ENCODE peak calls at places on chromosomes 16 and 17, in six cellular contexts. P, I, W, Q, F and U are unnamed samples.

GRCh38 chr16:48188449-48189102 is 32.8 kb upstream of the ABCC12 start:
- DNase-seq in I (no peak), W (no peak), Q (peak; percentile 44), P (peak; percentile 3), F (peak; percentile 31), U (peak; percentile 96)

GRCh38 chr17:50176559-50177471 is 11.0 kb downstream of the SGCA start:
- DNase-seq in Q (no peak), P (peak; percentile 37), I (no peak), F (no peak), W (no peak), U (no peak)

GRCh38 chr16:8675183-8676159 is 1.1 kb downstream of the ABAT start:
- DNase-seq in W (no peak), F (peak; percentile 26), I (no peak), Q (no peak), P (no peak), U (no peak)

GRCh38 chr16:49639739-49640388 is 216.0 kb downstream of the ZNF423 start:
- DNase-seq in P (no peak), W (no peak), Q (no peak), I (no peak), F (no peak), U (no peak)

GRCh38 chr17:76492250-76492988 is 8.8 kb downstream of the RHBDF2 start:
- DNase-seq in F (peak; percentile 78), P (no peak), Q (peak; percentile 44), W (no peak), I (no peak), U (peak; percentile 64)

GRCh38 chr16:87206646-87207451 is 110.3 kb downstream of the C16orf95 start:
- DNase-seq in P (peak; percentile 84), Q (no peak), W (peak; percentile 89), I (peak; percentile 50), F (no peak), U (no peak)

GRCh38 chr16:2470234-2470601 is 879 bp upstream of the NTN3 start:
- DNase-seq in F (no peak), Q (no peak), I (no peak), P (no peak), W (no peak), U (no peak)

GRCh38 chr17:29158515-29159275 is 21.5 kb downstream of the MYO18A start:
- DNase-seq in F (no peak), W (peak; percentile 90), P (peak; percentile 77), I (no peak), Q (no peak), U (no peak)

GRCh38 chr17:63993368-63993990 is 4.7 kb upstream of the PRR29 start:
- DNase-seq in F (no peak), I (no peak), Q (no peak), W (no peak), P (no peak), U (no peak)

GRCh38 chr17:992933-993332 is 4.0 kb upstream of the TIMM22 start:
- DNase-seq in Q (no peak), I (no peak), F (no peak), P (no peak), W (no peak), U (no peak)

GRCh38 chr17:8153550-8153956 is 1.3 kb upstream of the PER1 start:
- DNase-seq in W (peak; percentile 95), Q (no peak), F (peak; percentile 13), I (peak; percentile 94), P (peak; percentile 97), U (peak; percentile 47)

GRCh38 chr17:82948081-82948511 is 108.3 kb upstream of the ZNF750 start:
- DNase-seq in F (no peak), I (no peak), Q (no peak), P (no peak), W (no peak), U (no peak)

GRCh38 chr17:19948100-19948943 is 29.3 kb downstream of the AKAP10 start:
- DNase-seq in P (no peak), Q (no peak), I (no peak), W (no peak), F (no peak), U (no peak)

GRCh38 chr16:89042711-89043551 is 50.7 kb upstream of the ACSF3 start:
- DNase-seq in W (no peak), P (no peak), F (no peak), Q (no peak), I (no peak), U (no peak)

GRCh38 chr16:11452298-11452697 is 107.0 kb downstream of the RMI2 start:
- DNase-seq in W (no peak), I (no peak), Q (no peak), F (no peak), P (no peak), U (no peak)

GRCh38 chr16:84331998-84332780 is 36.1 kb upstream of the ATP2C2 start:
- DNase-seq in P (peak; percentile 11), I (no peak), Q (no peak), W (peak; percentile 8), F (no peak), U (no peak)

GRCh38 chr17:31327534-31328526 is 6.4 kb upstream of the EVI2A start:
- DNase-seq in P (peak; percentile 91), Q (no peak), F (no peak), I (peak; percentile 62), W (peak; percentile 91), U (no peak)

GRCh38 chr16:7839568-7839967 is 506.9 kb downstream of the RBFOX1 start:
- DNase-seq in Q (no peak), F (no peak), I (no peak), P (no peak), W (no peak), U (no peak)

GRCh38 chr16:8764486-8765250 is 32.8 kb downstream of the TMEM186 start:
- DNase-seq in W (no peak), I (no peak), Q (no peak), P (no peak), F (no peak), U (no peak)

GRCh38 chr16:54355251-54355650 is 68.7 kb upstream of the IRX3 start:
- DNase-seq in P (peak; percentile 15), Q (no peak), W (peak; percentile 47), I (no peak), F (no peak), U (peak; percentile 17)

GRCh38 chr17:13885953-13886889 is 183.1 kb upstream of the COX10 start:
- DNase-seq in F (no peak), I (no peak), Q (no peak), P (no peak), W (peak; percentile 10), U (no peak)

GRCh38 chr16:81642943-81643342 is 136.1 kb upstream of the PLCG2 start:
- DNase-seq in Q (no peak), P (no peak), W (no peak), F (no peak), I (no peak), U (no peak)